ENCODE peak calls at places on chromosomes 7 and 10, in seven cellular contexts. One of them, this sample, is unnamed.
A peak's percentile ranks its signal among the peaks of the same experiment; 100 is the strongest.

GRCh38 chr10:34761443-34761842 is 53.7 kb downstream of the PARD3 start:
- DNase-seq in PC-3: peak; percentile 78
- DNase-seq in nephron progenitor cell: no peak
- DNase-seq in AG09319: no peak
- DNase-seq in GM06990: no peak
- DNase-seq in prostate gland: no peak
- DNase-seq in choroid plexus epithelial cell: no peak
- DNase-seq in this sample: no peak

GRCh38 chr7:21104124-21104500 is 317.4 kb upstream of the SP8 start:
- DNase-seq in PC-3: peak; percentile 30
- DNase-seq in nephron progenitor cell: no peak
- DNase-seq in AG09319: no peak
- DNase-seq in GM06990: no peak
- DNase-seq in prostate gland: no peak
- DNase-seq in choroid plexus epithelial cell: no peak
- DNase-seq in this sample: no peak

GRCh38 chr7:44894881-44895600 is 9.7 kb upstream of the PURB start:
- DNase-seq in PC-3: no peak
- DNase-seq in nephron progenitor cell: no peak
- DNase-seq in AG09319: no peak
- DNase-seq in GM06990: no peak
- DNase-seq in prostate gland: no peak
- DNase-seq in choroid plexus epithelial cell: no peak
- DNase-seq in this sample: no peak

GRCh38 chr10:79068203-79068561 is 584 bp upstream of the ZMIZ1 start:
- DNase-seq in PC-3: peak; percentile 63
- DNase-seq in nephron progenitor cell: no peak
- DNase-seq in AG09319: no peak
- DNase-seq in GM06990: no peak
- DNase-seq in prostate gland: no peak
- DNase-seq in choroid plexus epithelial cell: peak; percentile 16
- DNase-seq in this sample: peak; percentile 61

GRCh38 chr10:74988055-74988773 is 123.2 kb upstream of the SAMD8 start:
- DNase-seq in PC-3: no peak
- DNase-seq in nephron progenitor cell: no peak
- DNase-seq in AG09319: no peak
- DNase-seq in GM06990: no peak
- DNase-seq in prostate gland: no peak
- DNase-seq in choroid plexus epithelial cell: no peak
- DNase-seq in this sample: no peak

GRCh38 chr7:65250697-65251395 is 122.8 kb upstream of the ZNF92 start:
- DNase-seq in PC-3: no peak
- DNase-seq in nephron progenitor cell: no peak
- DNase-seq in AG09319: no peak
- DNase-seq in GM06990: no peak
- DNase-seq in prostate gland: no peak
- DNase-seq in choroid plexus epithelial cell: no peak
- DNase-seq in this sample: no peak

GRCh38 chr10:45581497-45582385 is 90.8 kb downstream of the ZFAND4 start:
- DNase-seq in PC-3: peak; percentile 18
- DNase-seq in nephron progenitor cell: no peak
- DNase-seq in AG09319: no peak
- DNase-seq in GM06990: no peak
- DNase-seq in prostate gland: no peak
- DNase-seq in choroid plexus epithelial cell: peak; percentile 36
- DNase-seq in this sample: no peak

GRCh38 chr7:101882595-101883564 is 65.5 kb downstream of the CUX1 start:
- DNase-seq in PC-3: peak; percentile 99
- DNase-seq in nephron progenitor cell: peak; percentile 60
- DNase-seq in AG09319: peak; percentile 99
- DNase-seq in GM06990: no peak
- DNase-seq in prostate gland: peak; percentile 97
- DNase-seq in choroid plexus epithelial cell: peak; percentile 99
- DNase-seq in this sample: peak; percentile 30

GRCh38 chr7:92777993-92778392 is 58.4 kb downstream of the CDK6 start:
- DNase-seq in PC-3: no peak
- DNase-seq in nephron progenitor cell: no peak
- DNase-seq in AG09319: no peak
- DNase-seq in GM06990: no peak
- DNase-seq in prostate gland: no peak
- DNase-seq in choroid plexus epithelial cell: no peak
- DNase-seq in this sample: no peak

GRCh38 chr10:7444576-7445226 is 33.9 kb upstream of the SFMBT2 start:
- DNase-seq in PC-3: no peak
- DNase-seq in nephron progenitor cell: no peak
- DNase-seq in AG09319: no peak
- DNase-seq in GM06990: no peak
- DNase-seq in prostate gland: no peak
- DNase-seq in choroid plexus epithelial cell: no peak
- DNase-seq in this sample: peak; percentile 9

GRCh38 chr10:132698761-132699391 is 87.1 kb downstream of the NKX6-2 start:
- DNase-seq in PC-3: no peak
- DNase-seq in nephron progenitor cell: no peak
- DNase-seq in AG09319: no peak
- DNase-seq in GM06990: no peak
- DNase-seq in prostate gland: no peak
- DNase-seq in choroid plexus epithelial cell: no peak
- DNase-seq in this sample: no peak

GRCh38 chr10:92208736-92209135 is 82.1 kb downstream of the CPEB3 start:
- DNase-seq in PC-3: peak; percentile 43
- DNase-seq in nephron progenitor cell: no peak
- DNase-seq in AG09319: no peak
- DNase-seq in GM06990: no peak
- DNase-seq in prostate gland: no peak
- DNase-seq in choroid plexus epithelial cell: no peak
- DNase-seq in this sample: no peak

GRCh38 chr7:20894806-20895205 is 108.1 kb upstream of the SP8 start:
- DNase-seq in PC-3: peak; percentile 67
- DNase-seq in nephron progenitor cell: no peak
- DNase-seq in AG09319: no peak
- DNase-seq in GM06990: no peak
- DNase-seq in prostate gland: no peak
- DNase-seq in choroid plexus epithelial cell: no peak
- DNase-seq in this sample: no peak

GRCh38 chr10:31745612-31746376 is 182.8 kb downstream of the ARHGAP12 start:
- DNase-seq in PC-3: peak; percentile 91
- DNase-seq in nephron progenitor cell: no peak
- DNase-seq in AG09319: peak; percentile 40
- DNase-seq in GM06990: no peak
- DNase-seq in prostate gland: no peak
- DNase-seq in choroid plexus epithelial cell: peak; percentile 85
- DNase-seq in this sample: no peak

GRCh38 chr7:38716397-38716796 is 85.2 kb upstream of the AMPH start:
- DNase-seq in PC-3: peak; percentile 10
- DNase-seq in nephron progenitor cell: no peak
- DNase-seq in AG09319: no peak
- DNase-seq in GM06990: no peak
- DNase-seq in prostate gland: no peak
- DNase-seq in choroid plexus epithelial cell: no peak
- DNase-seq in this sample: no peak

GRCh38 chr10:70584941-70585544 is 17.5 kb downstream of the PRF1 start:
- DNase-seq in PC-3: no peak
- DNase-seq in nephron progenitor cell: peak; percentile 70
- DNase-seq in AG09319: no peak
- DNase-seq in GM06990: no peak
- DNase-seq in prostate gland: no peak
- DNase-seq in choroid plexus epithelial cell: peak; percentile 66
- DNase-seq in this sample: peak; percentile 35

GRCh38 chr7:154785898-154786297 is 217.0 kb downstream of the PAXIP1 start:
- DNase-seq in PC-3: no peak
- DNase-seq in nephron progenitor cell: no peak
- DNase-seq in AG09319: no peak
- DNase-seq in GM06990: no peak
- DNase-seq in prostate gland: no peak
- DNase-seq in choroid plexus epithelial cell: no peak
- DNase-seq in this sample: no peak

GRCh38 chr7:154791611-154792010 is 211.3 kb downstream of the PAXIP1 start:
- DNase-seq in PC-3: no peak
- DNase-seq in nephron progenitor cell: no peak
- DNase-seq in AG09319: no peak
- DNase-seq in GM06990: no peak
- DNase-seq in prostate gland: no peak
- DNase-seq in choroid plexus epithelial cell: no peak
- DNase-seq in this sample: no peak

GRCh38 chr7:154792436-154793055 is 210.4 kb downstream of the PAXIP1 start:
- DNase-seq in PC-3: no peak
- DNase-seq in nephron progenitor cell: no peak
- DNase-seq in AG09319: no peak
- DNase-seq in GM06990: no peak
- DNase-seq in prostate gland: no peak
- DNase-seq in choroid plexus epithelial cell: no peak
- DNase-seq in this sample: no peak

GRCh38 chr7:154794147-154794780 is 208.7 kb downstream of the PAXIP1 start:
- DNase-seq in PC-3: peak; percentile 2
- DNase-seq in nephron progenitor cell: peak; percentile 79
- DNase-seq in AG09319: no peak
- DNase-seq in GM06990: peak; percentile 9
- DNase-seq in prostate gland: no peak
- DNase-seq in choroid plexus epithelial cell: no peak
- DNase-seq in this sample: peak; percentile 79

DNA sequence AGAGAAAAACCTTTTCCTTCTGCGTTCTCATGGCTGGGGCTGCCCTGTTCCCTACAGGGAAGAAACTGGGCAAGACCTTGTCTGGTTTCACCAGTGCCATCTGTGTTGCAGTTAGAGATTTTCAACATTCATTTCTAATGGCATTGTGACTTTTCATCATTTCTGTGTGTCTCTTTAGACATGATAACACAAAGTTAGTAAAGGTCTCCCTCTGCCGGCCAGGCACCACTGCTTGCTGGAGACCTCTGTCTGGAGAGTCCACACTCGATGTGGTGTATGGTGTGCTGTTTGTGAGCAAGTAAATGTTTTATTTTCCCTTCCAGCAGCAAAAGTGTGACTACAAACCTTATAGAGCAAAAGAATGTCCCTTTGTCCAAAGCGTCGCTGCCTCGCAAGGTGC is 213.5 kb downstream of the PAXIP1 start:
- DNase-seq in PC-3: peak; percentile 19
- DNase-seq in nephron progenitor cell: peak; percentile 51
- DNase-seq in AG09319: no peak
- DNase-seq in GM06990: no peak
- DNase-seq in prostate gland: no peak
- DNase-seq in choroid plexus epithelial cell: no peak
- DNase-seq in this sample: peak; percentile 55
- TF ChIP-seq CTCF in PC-3: peak; percentile 49
- TF ChIP-seq CTCF in nephron progenitor cell: peak; percentile 50
- TF ChIP-seq CTCF in AG09319: no peak
- TF ChIP-seq CTCF in GM06990: peak; percentile 29
- TF ChIP-seq CTCF in prostate gland: peak; percentile 19
- TF ChIP-seq CTCF in choroid plexus epithelial cell: no peak
- TF ChIP-seq CTCF in this sample: no peak

GRCh38 chr7:107165341-107165740 is 3.5 kb upstream of the HBP1 start:
- DNase-seq in PC-3: no peak
- DNase-seq in nephron progenitor cell: no peak
- DNase-seq in AG09319: no peak
- DNase-seq in GM06990: no peak
- DNase-seq in prostate gland: no peak
- DNase-seq in choroid plexus epithelial cell: no peak
- DNase-seq in this sample: no peak
- TF ChIP-seq CTCF in PC-3: no peak
- TF ChIP-seq CTCF in nephron progenitor cell: no peak
- TF ChIP-seq CTCF in AG09319: no peak
- TF ChIP-seq CTCF in GM06990: no peak
- TF ChIP-seq CTCF in prostate gland: no peak
- TF ChIP-seq CTCF in choroid plexus epithelial cell: no peak
- TF ChIP-seq CTCF in this sample: no peak

GRCh38 chr7:54841772-54842707 is 83.0 kb upstream of the SEC61G start:
- DNase-seq in PC-3: peak; percentile 60
- DNase-seq in nephron progenitor cell: peak; percentile 16
- DNase-seq in AG09319: peak; percentile 84
- DNase-seq in GM06990: no peak
- DNase-seq in prostate gland: no peak
- DNase-seq in choroid plexus epithelial cell: peak; percentile 67
- DNase-seq in this sample: peak; percentile 55

GRCh38 chr7:54837761-54838539 is 78.9 kb upstream of the SEC61G start:
- DNase-seq in PC-3: peak; percentile 88
- DNase-seq in nephron progenitor cell: no peak
- DNase-seq in AG09319: no peak
- DNase-seq in GM06990: no peak
- DNase-seq in prostate gland: no peak
- DNase-seq in choroid plexus epithelial cell: no peak
- DNase-seq in this sample: no peak

GRCh38 chr7:54838540-54838925 is 79.5 kb upstream of the SEC61G start:
- DNase-seq in PC-3: peak; percentile 74
- DNase-seq in nephron progenitor cell: no peak
- DNase-seq in AG09319: no peak
- DNase-seq in GM06990: no peak
- DNase-seq in prostate gland: no peak
- DNase-seq in choroid plexus epithelial cell: no peak
- DNase-seq in this sample: no peak

GRCh38 chr7:54837167-54837566 is 78.2 kb upstream of the SEC61G start:
- DNase-seq in PC-3: no peak
- DNase-seq in nephron progenitor cell: no peak
- DNase-seq in AG09319: no peak
- DNase-seq in GM06990: no peak
- DNase-seq in prostate gland: no peak
- DNase-seq in choroid plexus epithelial cell: no peak
- DNase-seq in this sample: no peak

DNA sequence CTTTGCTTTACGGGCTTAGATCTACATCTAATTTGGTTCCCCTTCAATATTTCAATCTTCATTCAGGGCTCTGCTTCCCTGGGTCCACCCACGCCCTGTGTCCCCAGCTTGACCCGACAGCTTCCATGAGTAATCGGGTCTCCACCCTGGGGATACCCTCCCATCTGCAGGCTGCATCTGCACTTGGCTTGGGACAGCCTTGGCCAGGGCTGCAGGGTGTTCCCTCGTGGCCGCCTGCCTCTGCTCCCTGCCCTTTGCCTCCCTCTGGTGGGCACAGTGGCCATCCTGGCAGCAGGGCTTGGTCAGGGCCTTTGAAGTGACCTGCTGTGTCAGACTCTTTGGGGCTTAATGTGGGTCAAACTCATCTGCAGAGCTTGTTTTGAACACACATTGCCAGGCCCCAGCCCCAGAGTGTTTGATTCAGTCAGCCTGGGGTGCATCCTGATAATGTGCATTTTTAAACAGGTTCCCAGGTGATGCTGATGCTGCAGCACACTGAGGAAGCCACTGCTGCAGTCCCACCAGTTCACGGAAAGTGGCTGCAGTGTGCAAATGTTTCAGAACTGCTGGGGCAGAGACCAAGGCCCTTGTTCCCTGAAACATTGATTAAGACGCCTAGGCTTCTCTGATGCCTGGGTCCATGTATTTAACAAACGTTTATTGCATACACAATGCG is 80.7 kb upstream of the SEC61G start:
- DNase-seq in PC-3: peak; percentile 78
- DNase-seq in nephron progenitor cell: peak; percentile 64
- DNase-seq in AG09319: peak; percentile 58
- DNase-seq in GM06990: no peak
- DNase-seq in prostate gland: no peak
- DNase-seq in choroid plexus epithelial cell: peak; percentile 61
- DNase-seq in this sample: peak; percentile 81
- TF ChIP-seq CTCF in PC-3: peak; percentile 90
- TF ChIP-seq CTCF in nephron progenitor cell: peak; percentile 54
- TF ChIP-seq CTCF in AG09319: peak; percentile 88
- TF ChIP-seq CTCF in GM06990: peak; percentile 58
- TF ChIP-seq CTCF in prostate gland: peak; percentile 36
- TF ChIP-seq CTCF in choroid plexus epithelial cell: peak; percentile 76
- TF ChIP-seq CTCF in this sample: peak; percentile 51

GRCh38 chr7:128801667-128802066 is 9.9 kb downstream of the CCDC136 start:
- DNase-seq in PC-3: no peak
- DNase-seq in nephron progenitor cell: no peak
- DNase-seq in AG09319: no peak
- DNase-seq in GM06990: no peak
- DNase-seq in prostate gland: no peak
- DNase-seq in choroid plexus epithelial cell: no peak
- DNase-seq in this sample: no peak
- TF ChIP-seq CTCF in PC-3: no peak
- TF ChIP-seq CTCF in nephron progenitor cell: no peak
- TF ChIP-seq CTCF in AG09319: no peak
- TF ChIP-seq CTCF in GM06990: no peak
- TF ChIP-seq CTCF in prostate gland: no peak
- TF ChIP-seq CTCF in choroid plexus epithelial cell: no peak
- TF ChIP-seq CTCF in this sample: no peak

This sample was measured in endothelial cell.